ENCODE peak calls at places on chromosome 1, in seven cellular contexts. A is ovary, R is progenitor cell of endocrine pancreas, U is GM20000, K is cardiac muscle cell, O is brain microvascular endothelial cell, J is osteocyte. V is an unnamed sample.

GRCh38 chr1:40532844-40533424 is 1.5 kb downstream of the ZNF684 start:
- DNase-seq in A (no peak), R (no peak), U (peak; percentile 61), K (peak; percentile 65), O (peak; percentile 62), J (no peak), V (peak; percentile 52)

GRCh38 chr1:167856711-167857418 is 57.1 kb downstream of the ADCY10 start:
- DNase-seq in A (no peak), R (no peak), U (no peak), K (no peak), O (no peak), J (no peak), V (no peak)

GRCh38 chr1:34292472-34292871 is 115.8 kb downstream of the C1orf94 start:
- DNase-seq in A (no peak), R (no peak), U (no peak), K (no peak), O (no peak), J (no peak), V (no peak)

GRCh38 chr1:45621895-45622266 is 2.0 kb downstream of the CCDC17 start:
- DNase-seq in A (no peak), R (no peak), U (no peak), K (no peak), O (no peak), J (no peak), V (no peak)

GRCh38 chr1:40389234-40389815 is 15.8 kb downstream of the SMAP2 start:
- DNase-seq in A (no peak), R (no peak), U (no peak), K (no peak), O (no peak), J (no peak), V (no peak)

GRCh38 chr1:46639547-46639946 is 22.9 kb upstream of the MOB3C start:
- DNase-seq in A (no peak), R (no peak), U (no peak), K (no peak), O (no peak), J (no peak), V (no peak)

GRCh38 chr1:53737648-53738204 is 1.2 kb downstream of the GLIS1 start:
- DNase-seq in A (no peak), R (peak; percentile 34), U (peak; percentile 40), K (no peak), O (no peak), J (no peak), V (peak; percentile 33)

GRCh38 chr1:160987359-160988062 is 32.9 kb upstream of the ITLN2 start:
- DNase-seq in A (no peak), R (no peak), U (no peak), K (no peak), O (no peak), J (no peak), V (no peak)

GRCh38 chr1:66925558-66925910 is 744 bp downstream of the MIER1 start:
- DNase-seq in A (no peak), R (no peak), U (no peak), K (no peak), O (no peak), J (no peak), V (no peak)

GRCh38 chr1:205286335-205286950 is 35.1 kb downstream of the NUAK2 start:
- DNase-seq in A (no peak), R (no peak), U (peak; percentile 65), K (peak; percentile 48), O (peak; percentile 65), J (no peak), V (peak; percentile 59)

GRCh38 chr1:243623831-243624230 is 226.2 kb downstream of the AKT3 start:
- DNase-seq in A (no peak), R (no peak), U (no peak), K (no peak), O (peak; percentile 75), J (no peak), V (no peak)

GRCh38 chr1:171788696-171789095 is 7.2 kb downstream of the METTL13 start:
- DNase-seq in A (no peak), R (no peak), U (no peak), K (peak; percentile 75), O (peak; percentile 59), J (no peak), V (no peak)

DNA sequence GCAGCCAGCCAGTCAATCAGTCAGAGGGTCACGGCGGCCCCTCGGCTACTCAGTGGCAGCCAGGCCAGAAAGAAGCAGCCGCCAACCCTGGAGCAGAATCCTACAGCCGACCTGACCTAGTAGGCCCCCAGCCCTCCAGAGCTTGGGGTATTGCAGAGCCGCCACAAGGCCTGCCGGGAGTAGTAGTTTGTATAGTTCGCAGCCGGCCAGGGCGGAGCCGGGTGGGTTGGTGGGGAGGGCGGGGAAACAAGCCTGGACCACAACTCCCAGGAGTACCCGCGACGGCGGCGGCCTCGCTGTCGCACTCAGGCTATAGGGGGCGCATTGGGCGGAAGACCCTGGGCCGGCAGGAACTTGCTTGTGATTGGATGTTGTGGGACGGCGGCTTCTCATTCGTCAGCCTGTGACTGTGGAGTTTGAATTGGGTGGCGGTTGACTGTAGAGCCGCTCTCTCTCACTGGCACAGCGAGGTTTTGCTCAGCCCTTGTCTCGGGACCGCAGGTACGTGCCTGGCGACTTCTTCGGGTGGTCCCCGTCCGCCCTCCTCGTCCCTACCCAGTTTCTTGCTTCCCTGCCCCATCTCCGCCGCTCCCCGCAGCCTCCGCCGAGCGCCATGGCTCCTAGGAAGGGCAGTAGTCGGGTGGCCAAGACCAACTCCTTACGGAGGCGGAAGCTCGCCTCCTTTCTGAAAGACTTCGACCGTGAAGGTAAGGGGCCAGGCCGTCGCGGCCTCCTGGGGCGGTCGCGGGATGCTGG is at the start of gene CDCA8:
- DNase-seq in A (peak; percentile 97), R (peak; percentile 98), U (peak; percentile 97), K (peak; percentile 99), O (peak; percentile 98), J (peak; percentile 99), V (peak; percentile 99)
- TF ChIP-seq CTCF in A (peak; percentile 54), R (peak; percentile 80), U (peak; percentile 19), K (peak; percentile 70), O (peak; percentile 81), J (peak; percentile 76), V (peak; percentile 65)

DNA sequence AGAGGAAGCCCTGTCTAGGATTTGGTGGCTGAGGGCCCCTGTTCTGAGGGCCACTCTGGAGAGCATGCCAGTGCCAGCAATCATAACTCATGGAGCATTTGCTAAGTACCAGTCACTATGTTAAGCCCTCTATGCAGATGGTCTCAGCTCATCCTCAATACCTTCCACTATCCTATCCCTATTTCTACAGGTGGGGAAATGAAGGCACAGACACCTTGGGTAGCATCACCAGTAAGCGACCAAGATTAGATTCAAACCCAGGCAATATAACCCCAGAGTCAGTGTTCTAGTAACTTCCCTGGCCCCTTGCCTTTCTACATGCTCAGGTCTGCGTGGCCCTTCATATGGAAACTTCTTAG is 7.9 kb upstream of the NBPF1 start:
- DNase-seq in A (no peak), R (no peak), U (no peak), K (no peak), O (no peak), J (no peak), V (no peak)
- TF ChIP-seq CTCF in A (peak; percentile 6), R (peak; percentile 38), U (no peak), K (no peak), O (no peak), J (peak; percentile 47), V (no peak)

DNA sequence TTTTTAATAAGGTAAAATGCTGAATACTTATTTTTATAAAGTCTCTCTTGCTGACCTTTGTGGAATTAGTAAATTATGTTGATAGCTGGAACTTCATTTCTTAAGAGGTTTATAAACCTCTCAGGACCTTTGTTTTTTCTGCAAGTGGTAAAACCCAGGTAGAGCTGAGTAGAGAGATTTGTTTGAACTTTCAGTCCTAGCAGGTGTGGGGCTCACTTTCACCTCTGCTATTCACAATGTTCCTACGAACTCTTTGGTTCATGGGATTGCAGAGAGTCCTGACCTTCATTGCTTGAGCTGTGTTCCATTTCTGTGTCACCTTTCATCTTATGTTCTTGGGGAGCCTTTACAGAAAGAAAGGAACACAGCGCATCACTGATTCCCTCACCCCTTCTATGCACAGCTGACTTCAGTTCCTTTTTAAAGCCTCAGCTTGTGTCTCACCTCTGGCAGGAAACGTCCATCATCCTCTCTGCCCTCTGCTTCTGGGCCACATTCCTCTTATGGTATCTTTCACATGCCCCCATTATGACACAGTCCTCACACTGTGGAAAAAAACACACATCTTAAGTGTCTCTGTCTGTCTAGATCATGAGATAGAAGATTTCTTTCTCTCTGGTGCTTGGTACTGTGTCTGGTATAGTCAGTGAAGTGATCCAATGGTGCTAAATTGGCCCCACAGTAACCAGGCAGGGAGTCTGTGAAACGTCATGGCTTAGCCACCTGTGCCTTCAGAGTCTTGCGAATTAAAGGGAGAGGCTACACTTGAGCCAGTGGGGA is 262.5 kb upstream of the B3GALT2 start:
- DNase-seq in A (no peak), R (no peak), U (no peak), K (no peak), O (no peak), J (no peak), V (no peak)
- TF ChIP-seq CTCF in A (no peak), R (no peak), U (no peak), K (no peak), O (no peak), J (no peak), V (no peak)

GRCh38 chr1:43590389-43590788 is 59.6 kb upstream of the KDM4A start:
- DNase-seq in A (no peak), R (no peak), U (no peak), K (no peak), O (no peak), J (no peak), V (no peak)
- TF ChIP-seq CTCF in A (no peak), R (peak; percentile 72), U (no peak), K (peak; percentile 3), O (peak; percentile 31), J (no peak), V (peak; percentile 13)

GRCh38 chr1:3786468-3787346 is 9.6 kb downstream of the LRRC47 start:
- DNase-seq in A (no peak), R (no peak), U (no peak), K (no peak), O (no peak), J (no peak), V (no peak)

GRCh38 chr1:3785045-3785444 is 11.3 kb downstream of the LRRC47 start:
- DNase-seq in A (no peak), R (no peak), U (no peak), K (no peak), O (no peak), J (no peak), V (peak; percentile 11)

GRCh38 chr1:3783651-3784474 is 11.3 kb downstream of the SMIM1 start:
- DNase-seq in A (no peak), R (no peak), U (no peak), K (no peak), O (no peak), J (no peak), V (peak; percentile 15)

GRCh38 chr1:3787347-3787710 is 9.0 kb downstream of the LRRC47 start:
- DNase-seq in A (no peak), R (no peak), U (no peak), K (no peak), O (no peak), J (no peak), V (no peak)

GRCh38 chr1:3785458-3786157 is 10.7 kb downstream of the LRRC47 start:
- DNase-seq in A (no peak), R (no peak), U (peak; percentile 30), K (no peak), O (no peak), J (no peak), V (no peak)
- TF ChIP-seq CTCF in A (no peak), R (peak; percentile 31), U (no peak), K (peak; percentile 31), O (peak; percentile 53), J (peak; percentile 30), V (peak; percentile 23)

GRCh38 chr1:8409107-8409506 is 91.2 kb downstream of the SLC45A1 start:
- DNase-seq in A (no peak), R (no peak), U (no peak), K (peak; percentile 82), O (peak; percentile 55), J (no peak), V (peak; percentile 24)
- TF ChIP-seq CTCF in A (no peak), R (peak; percentile 43), U (no peak), K (peak; percentile 61), O (peak; percentile 75), J (peak; percentile 57), V (peak; percentile 44)